ENCODE peak calls at places on chromosomes 13 and 19, in four cellular contexts. One of them, this sample, is unnamed.

GRCh38 chr13:59229861-59230260 is 933.9 kb downstream of the DIAPH3 start:
- DNase-seq in WTC11: no peak
- DNase-seq in HepG2: no peak
- DNase-seq in GM12878: no peak
- DNase-seq in this sample: no peak

GRCh38 chr13:21675095-21676007 is 4.5 kb downstream of the FGF9 start:
- DNase-seq in WTC11: peak; percentile 57
- DNase-seq in HepG2: no peak
- DNase-seq in GM12878: no peak
- DNase-seq in this sample: no peak

GRCh38 chr19:5032101-5032967 is 63.4 kb downstream of the KDM4B start:
- DNase-seq in WTC11: no peak
- DNase-seq in HepG2: no peak
- DNase-seq in GM12878: no peak
- DNase-seq in this sample: no peak

GRCh38 chr13:34672631-34673030 is 269.4 kb upstream of the NBEA start:
- DNase-seq in WTC11: no peak
- DNase-seq in HepG2: no peak
- DNase-seq in GM12878: no peak
- DNase-seq in this sample: no peak

GRCh38 chr13:85379433-85379832 is 419.8 kb downstream of the SLITRK6 start:
- DNase-seq in WTC11: no peak
- DNase-seq in HepG2: no peak
- DNase-seq in GM12878: no peak
- DNase-seq in this sample: no peak

GRCh38 chr19:33819875-33820781 is 23.5 kb downstream of the KCTD15 start:
- DNase-seq in WTC11: peak; percentile 83
- DNase-seq in HepG2: peak; percentile 53
- DNase-seq in GM12878: no peak
- DNase-seq in this sample: peak; percentile 84

GRCh38 chr13:74593688-74594087 is 459.5 kb upstream of the KLF12 start:
- DNase-seq in WTC11: no peak
- DNase-seq in HepG2: no peak
- DNase-seq in GM12878: no peak
- DNase-seq in this sample: no peak

GRCh38 chr19:51714848-51715247 is 8.9 kb downstream of the HAS1 start:
- DNase-seq in WTC11: no peak
- DNase-seq in HepG2: no peak
- DNase-seq in GM12878: no peak
- DNase-seq in this sample: no peak

GRCh38 chr13:79392882-79393563 is 13.0 kb downstream of the RBM26 start:
- DNase-seq in WTC11: no peak
- DNase-seq in HepG2: no peak
- DNase-seq in GM12878: no peak
- DNase-seq in this sample: peak; percentile 24

GRCh38 chr13:50170447-50171037 is 155.3 kb downstream of the KCNRG start:
- DNase-seq in WTC11: no peak
- DNase-seq in HepG2: no peak
- DNase-seq in GM12878: no peak
- DNase-seq in this sample: no peak

GRCh38 chr13:74346960-74347359 is 212.8 kb upstream of the KLF12 start:
- DNase-seq in WTC11: no peak
- DNase-seq in HepG2: no peak
- DNase-seq in GM12878: no peak
- DNase-seq in this sample: no peak

GRCh38 chr19:45076029-45076850 is at the start of gene ZNF296:
- DNase-seq in WTC11: peak; percentile 91
- DNase-seq in HepG2: peak; percentile 75
- DNase-seq in GM12878: no peak
- DNase-seq in this sample: peak; percentile 92

GRCh38 chr13:110984392-110984791 is 69.5 kb upstream of the ANKRD10 start:
- DNase-seq in WTC11: no peak
- DNase-seq in HepG2: no peak
- DNase-seq in GM12878: no peak
- DNase-seq in this sample: no peak

GRCh38 chr13:53631511-53631910 is 602.9 kb downstream of the OLFM4 start:
- DNase-seq in WTC11: no peak
- DNase-seq in HepG2: no peak
- DNase-seq in GM12878: no peak
- DNase-seq in this sample: no peak

GRCh38 chr19:50333737-50334617 is 4.8 kb upstream of the KCNC3 start:
- DNase-seq in WTC11: peak; percentile 77
- DNase-seq in HepG2: no peak
- DNase-seq in GM12878: no peak
- DNase-seq in this sample: peak; percentile 90

GRCh38 chr13:109792416-109793090 is 6.2 kb upstream of the IRS2 start:
- DNase-seq in WTC11: no peak
- DNase-seq in HepG2: no peak
- DNase-seq in GM12878: no peak
- DNase-seq in this sample: no peak

GRCh38 chr13:109788372-109789195 is 2.2 kb upstream of the IRS2 start:
- DNase-seq in WTC11: no peak
- DNase-seq in HepG2: no peak
- DNase-seq in GM12878: no peak
- DNase-seq in this sample: no peak

GRCh38 chr13:109789262-109789661 is 2.9 kb upstream of the IRS2 start:
- DNase-seq in WTC11: no peak
- DNase-seq in HepG2: no peak
- DNase-seq in GM12878: no peak
- DNase-seq in this sample: no peak

GRCh38 chr13:109790071-109790470 is 3.7 kb upstream of the IRS2 start:
- DNase-seq in WTC11: no peak
- DNase-seq in HepG2: no peak
- DNase-seq in GM12878: no peak
- DNase-seq in this sample: no peak

DNA sequence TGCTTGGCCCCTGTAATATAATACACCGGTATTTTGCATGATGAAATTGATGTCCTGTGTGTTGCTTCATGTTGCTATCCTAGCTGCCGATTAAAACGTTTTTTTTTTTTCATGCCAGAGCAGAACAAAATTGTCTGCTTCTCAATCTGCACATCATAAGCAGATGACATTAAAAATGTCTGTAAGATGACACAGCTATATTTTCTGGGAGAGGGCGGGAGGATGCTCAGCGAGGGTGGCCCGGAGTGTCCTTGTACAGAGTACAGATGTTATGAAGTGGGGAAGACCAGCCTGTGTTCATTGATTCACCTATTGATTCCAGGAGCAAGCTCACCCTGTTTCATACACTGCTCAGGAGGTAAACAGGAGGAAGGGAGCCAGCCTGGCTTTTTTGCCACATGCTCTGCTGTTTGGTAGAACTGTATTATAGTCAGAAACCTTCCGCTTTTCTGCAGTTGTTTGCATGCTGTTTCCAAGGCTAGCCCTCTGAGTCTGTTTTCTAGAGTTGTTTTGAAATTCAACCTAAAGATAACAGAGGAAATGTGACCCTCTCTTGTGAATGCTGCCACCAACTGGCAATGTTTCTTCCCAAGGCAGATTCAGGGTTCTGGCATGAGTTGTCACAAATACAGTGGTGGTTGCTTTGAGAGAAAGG is 4.7 kb upstream of the IRS2 start:
- DNase-seq in WTC11: no peak
- DNase-seq in HepG2: peak; percentile 22
- DNase-seq in GM12878: no peak
- DNase-seq in this sample: peak; percentile 54
- TF ChIP-seq ETV6 in WTC11: no peak
- TF ChIP-seq ETV6 in HepG2: no peak
- TF ChIP-seq ETV6 in GM12878: no peak
- TF ChIP-seq ETV6 in this sample: no peak

DNA sequence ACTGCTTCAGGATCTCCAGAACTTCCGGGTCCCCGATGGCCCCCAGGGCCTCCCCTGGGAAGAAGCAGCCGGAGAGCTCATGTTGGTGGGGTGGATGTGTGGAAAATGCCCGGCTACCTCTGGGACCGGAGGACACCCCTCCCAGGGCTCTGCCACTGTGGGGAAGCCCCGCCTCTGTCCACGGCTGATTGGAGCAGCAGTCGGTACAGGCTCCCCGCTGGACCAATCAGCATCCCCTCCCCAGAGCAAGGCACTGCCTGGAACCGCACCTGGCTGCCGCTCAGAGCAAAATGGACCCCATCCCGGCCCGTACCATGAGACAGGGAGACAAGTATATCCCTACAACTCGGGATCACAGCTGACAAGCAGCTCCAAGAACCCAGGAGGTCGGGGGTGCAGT is 6.4 kb downstream of the DOHH start:
- DNase-seq in WTC11: peak; percentile 88
- DNase-seq in HepG2: no peak
- DNase-seq in GM12878: no peak
- DNase-seq in this sample: peak; percentile 91
- TF ChIP-seq ETV6 in WTC11: no peak
- TF ChIP-seq ETV6 in HepG2: no peak
- TF ChIP-seq ETV6 in GM12878: no peak
- TF ChIP-seq ETV6 in this sample: no peak

DNA sequence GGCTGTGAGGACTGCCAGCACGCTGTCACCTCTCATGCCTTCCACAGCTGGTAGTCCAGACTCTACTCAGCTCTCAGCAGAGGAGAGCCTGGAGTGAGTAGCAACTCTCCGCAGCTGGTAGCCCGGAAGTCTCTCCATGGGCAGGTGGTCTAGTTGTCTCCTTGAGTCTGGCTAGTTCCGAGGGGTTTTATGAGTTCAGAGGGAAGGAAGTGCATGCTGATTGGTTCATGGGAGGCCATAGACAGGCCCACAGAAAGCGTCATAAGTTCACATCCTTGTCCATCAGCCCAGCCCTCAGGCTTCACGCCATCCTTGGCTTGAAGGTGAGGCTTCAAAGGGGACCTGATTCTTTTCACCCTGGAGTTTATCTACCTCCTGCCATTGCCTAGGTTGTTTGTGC is 2662.4 kb upstream of the PCDH20 start:
- DNase-seq in WTC11: no peak
- DNase-seq in HepG2: peak; percentile 72
- DNase-seq in GM12878: no peak
- DNase-seq in this sample: no peak
- TF ChIP-seq ETV6 in WTC11: no peak
- TF ChIP-seq ETV6 in HepG2: no peak
- TF ChIP-seq ETV6 in GM12878: no peak
- TF ChIP-seq ETV6 in this sample: no peak

GRCh38 chr19:55172741-55173140 is 6.3 kb upstream of the DNAAF3 start:
- DNase-seq in WTC11: no peak
- DNase-seq in HepG2: no peak
- DNase-seq in GM12878: no peak
- DNase-seq in this sample: no peak
- TF ChIP-seq ETV6 in WTC11: no peak
- TF ChIP-seq ETV6 in HepG2: no peak
- TF ChIP-seq ETV6 in GM12878: no peak
- TF ChIP-seq ETV6 in this sample: no peak

GRCh38 chr19:39923862-39924261 is 10.6 kb downstream of the FCGBP start:
- DNase-seq in WTC11: no peak
- DNase-seq in HepG2: no peak
- DNase-seq in GM12878: no peak
- DNase-seq in this sample: no peak
- TF ChIP-seq ETV6 in WTC11: no peak
- TF ChIP-seq ETV6 in HepG2: no peak
- TF ChIP-seq ETV6 in GM12878: no peak
- TF ChIP-seq ETV6 in this sample: no peak

DNA sequence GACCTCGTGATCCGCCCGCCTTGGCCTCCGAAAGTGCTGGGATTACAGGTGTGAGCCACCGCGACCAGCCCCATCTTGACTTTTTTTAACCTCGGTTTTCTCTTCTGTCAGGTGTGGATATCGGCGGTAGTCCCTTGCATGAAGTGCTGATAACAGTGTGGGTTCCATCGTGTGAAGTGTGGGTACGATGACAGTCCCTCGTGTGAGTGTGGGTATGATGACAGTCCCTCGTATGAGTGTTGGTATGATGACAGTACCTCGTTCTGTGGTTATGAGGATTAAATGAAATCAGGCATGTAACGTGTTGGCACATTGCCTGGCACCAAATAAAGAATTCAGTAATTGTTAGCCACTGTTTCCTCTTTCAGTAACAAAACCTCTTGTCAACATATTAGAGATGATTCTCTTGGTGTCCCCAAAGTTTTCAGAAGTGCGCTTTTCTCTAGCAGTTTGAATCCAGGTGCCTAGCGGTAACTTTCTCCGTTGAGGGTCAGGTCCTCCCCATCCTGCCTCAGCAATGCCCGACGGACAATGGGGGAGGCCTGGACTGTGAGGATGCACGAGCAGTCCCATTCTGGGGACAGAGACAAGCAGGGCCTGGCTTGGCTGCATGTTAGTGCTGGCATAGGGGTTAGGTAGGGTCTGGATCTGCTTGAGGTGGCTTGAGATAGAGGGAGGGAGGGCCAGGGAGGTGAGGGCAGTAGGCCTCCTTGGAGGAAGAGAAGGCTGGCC is 15.3 kb downstream of the GATAD2A start:
- DNase-seq in WTC11: no peak
- DNase-seq in HepG2: no peak
- DNase-seq in GM12878: peak; percentile 87
- DNase-seq in this sample: no peak
- TF ChIP-seq ETV6 in WTC11: no peak
- TF ChIP-seq ETV6 in HepG2: no peak
- TF ChIP-seq ETV6 in GM12878: no peak
- TF ChIP-seq ETV6 in this sample: no peak